ENCODE peak calls at places on chromosomes 6 and 20, in ten cellular contexts. L is heart left ventricle, J is ovary, G is tibial nerve, K is thyroid gland, R is HCT116, Z is suprapubic skin, C is uterus, X is body of pancreas, V is stomach. F is an unnamed sample.

GRCh38 chr6:11292291-11292552 is 59.8 kb upstream of the NEDD9 start:
- DNase-seq in L (no peak), J (no peak), G (no peak), K (no peak), R (no peak), Z (no peak), C (no peak), X (no peak), V (no peak), F (no peak)

GRCh38 chr20:32762754-32763201 is 593 bp downstream of the DNMT3B start:
- DNase-seq in L (peak), J (no peak), G (no peak), K (no peak), R (no peak), Z (no peak), C (no peak), X (no peak), V (no peak), F (no peak)

GRCh38 chr6:710601-711571 is 17.9 kb upstream of the EXOC2 start:
- DNase-seq in L (peak), J (peak), G (peak), K (peak), R (no peak), Z (no peak), C (peak), X (peak), V (peak), F (peak)

GRCh38 chr6:81769834-81770233 is 17.4 kb upstream of the TENT5A start:
- DNase-seq in L (no peak), J (no peak), G (no peak), K (no peak), R (no peak), Z (no peak), C (no peak), X (no peak), V (no peak), F (no peak)

GRCh38 chr20:49446808-49447207 is 35.7 kb downstream of the KCNB1 start:
- DNase-seq in L (peak), J (peak), G (peak), K (peak), R (no peak), Z (no peak), C (peak), X (peak), V (peak), F (no peak)

GRCh38 chr20:4227085-4227821 is 211.9 kb upstream of the RNF24 start:
- DNase-seq in L (no peak), J (no peak), G (no peak), K (no peak), R (no peak), Z (no peak), C (no peak), X (no peak), V (no peak), F (no peak)

GRCh38 chr6:147554281-147554680 is 45.8 kb downstream of the SAMD5 start:
- DNase-seq in L (no peak), J (no peak), G (no peak), K (peak), R (no peak), Z (no peak), C (no peak), X (no peak), V (no peak), F (no peak)

GRCh38 chr6:30685157-30685976 is 1.1 kb downstream of the PPP1R18 start:
- DNase-seq in L (peak), J (no peak), G (no peak), K (no peak), R (no peak), Z (no peak), C (no peak), X (no peak), V (no peak), F (no peak)

GRCh38 chr6:125191916-125192609 is 38.5 kb downstream of the TPD52L1 start:
- DNase-seq in L (no peak), J (peak), G (peak), K (peak), R (peak), Z (no peak), C (peak), X (peak), V (peak), F (no peak)

GRCh38 chr20:44433751-44434538 is 41.7 kb upstream of the TTPAL start:
- DNase-seq in L (no peak), J (no peak), G (no peak), K (no peak), R (no peak), Z (no peak), C (no peak), X (peak), V (no peak), F (peak)

GRCh38 chr20:49398401-49399144 is 83.9 kb downstream of the KCNB1 start:
- DNase-seq in L (no peak), J (no peak), G (no peak), K (no peak), R (no peak), Z (no peak), C (no peak), X (no peak), V (no peak), F (no peak)

GRCh38 chr6:10315034-10315433 is 99.8 kb downstream of the TFAP2A start:
- DNase-seq in L (no peak), J (no peak), G (no peak), K (no peak), R (no peak), Z (no peak), C (no peak), X (no peak), V (no peak), F (no peak)

GRCh38 chr6:90458353-90459224 is 128.3 kb downstream of the MAP3K7 start:
- DNase-seq in L (no peak), J (no peak), G (no peak), K (peak), R (no peak), Z (no peak), C (no peak), X (no peak), V (no peak), F (no peak)

GRCh38 chr6:53524455-53524815 is 20.5 kb downstream of the GCLC start:
- DNase-seq in L (no peak), J (no peak), G (no peak), K (no peak), R (no peak), Z (no peak), C (no peak), X (no peak), V (no peak), F (no peak)

GRCh38 chr6:167244991-167245390 is 46.1 kb upstream of the UNC93A start:
- DNase-seq in L (no peak), J (no peak), G (no peak), K (no peak), R (no peak), Z (no peak), C (no peak), X (no peak), V (no peak), F (no peak)

GRCh38 chr6:125549202-125549884 is 200.1 kb upstream of the HEY2 start:
- DNase-seq in L (no peak), J (no peak), G (no peak), K (no peak), R (no peak), Z (no peak), C (no peak), X (no peak), V (no peak), F (no peak)

GRCh38 chr20:63968928-63969760 is 586 bp downstream of the ZNF512B start:
- DNase-seq in L (peak), J (peak), G (no peak), K (peak), R (no peak), Z (no peak), C (peak), X (peak), V (peak), F (peak)

GRCh38 chr6:12271594-12271993 is 18.6 kb upstream of the EDN1 start:
- DNase-seq in L (no peak), J (no peak), G (no peak), K (no peak), R (no peak), Z (no peak), C (no peak), X (no peak), V (no peak), F (no peak)

GRCh38 chr20:24785141-24785924 is 163.7 kb upstream of the CST7 start:
- DNase-seq in L (no peak), J (no peak), G (no peak), K (no peak), R (no peak), Z (no peak), C (no peak), X (no peak), V (no peak), F (no peak)

GRCh38 chr20:1320902-1321653 is 7.9 kb downstream of the SDCBP2 start:
- DNase-seq in L (no peak), J (no peak), G (no peak), K (peak), R (no peak), Z (no peak), C (no peak), X (no peak), V (no peak), F (no peak)

GRCh38 chr6:3742076-3742425 is 9.5 kb downstream of the PXDC1 start:
- DNase-seq in L (no peak), J (no peak), G (no peak), K (no peak), R (no peak), Z (no peak), C (no peak), X (no peak), V (no peak), F (no peak)

GRCh38 chr6:129733290-129733689 is 23.3 kb upstream of the ARHGAP18 start:
- DNase-seq in L (no peak), J (no peak), G (no peak), K (no peak), R (no peak), Z (no peak), C (no peak), X (no peak), V (no peak), F (no peak)

GRCh38 chr6:36042618-36043260 is 15.1 kb downstream of the MAPK14 start:
- DNase-seq in L (no peak), J (no peak), G (no peak), K (no peak), R (no peak), Z (no peak), C (no peak), X (no peak), V (no peak), F (no peak)

GRCh38 chr6:66930559-66931290 is 1223.7 kb upstream of the EYS start:
- DNase-seq in L (no peak), J (no peak), G (no peak), K (no peak), R (no peak), Z (no peak), C (no peak), X (no peak), V (no peak), F (no peak)

GRCh38 chr20:23937303-23938117 is 51.1 kb downstream of the GGTLC1 start:
- DNase-seq in L (no peak), J (no peak), G (peak), K (peak), R (peak), Z (no peak), C (peak), X (peak), V (peak), F (peak)

GRCh38 chr6:25088513-25088912 is 152.8 kb upstream of the RIPOR2 start:
- DNase-seq in L (no peak), J (no peak), G (no peak), K (no peak), R (no peak), Z (no peak), C (no peak), X (no peak), V (no peak), F (no peak)

GRCh38 chr6:28335564-28336283 is at the start of gene ZSCAN31:
- DNase-seq in L (peak), J (peak), G (peak), K (peak), R (peak), Z (peak), C (peak), X (peak), V (peak), F (peak)

GRCh38 chr20:41330941-41331340 is 9.7 kb upstream of the LPIN3 start:
- DNase-seq in L (no peak), J (no peak), G (no peak), K (no peak), R (no peak), Z (peak), C (no peak), X (no peak), V (no peak), F (no peak)

GRCh38 chr6:143400258-143401059 is 50.0 kb downstream of the ADAT2 start:
- DNase-seq in L (no peak), J (no peak), G (peak), K (peak), R (no peak), Z (no peak), C (no peak), X (no peak), V (peak), F (no peak)

GRCh38 chr6:36249010-36249409 is 20.9 kb upstream of the PNPLA1 start:
- DNase-seq in L (no peak), J (no peak), G (no peak), K (no peak), R (no peak), Z (no peak), C (no peak), X (no peak), V (no peak), F (no peak)

GRCh38 chr6:129748901-129749748 is 39.1 kb upstream of the ARHGAP18 start:
- DNase-seq in L (no peak), J (no peak), G (no peak), K (no peak), R (peak), Z (no peak), C (no peak), X (no peak), V (no peak), F (no peak)

GRCh38 chr20:57648878-57649616 is 28.8 kb upstream of the ZBP1 start:
- DNase-seq in L (no peak), J (no peak), G (no peak), K (no peak), R (no peak), Z (no peak), C (no peak), X (no peak), V (no peak), F (no peak)

GRCh38 chr6:144334150-144334708 is 49.1 kb downstream of the UTRN start:
- DNase-seq in L (no peak), J (no peak), G (no peak), K (no peak), R (no peak), Z (no peak), C (no peak), X (no peak), V (no peak), F (peak)

GRCh38 chr6:3414704-3415453 is 42.0 kb downstream of the SLC22A23 start:
- DNase-seq in L (no peak), J (no peak), G (no peak), K (peak), R (no peak), Z (no peak), C (no peak), X (no peak), V (no peak), F (no peak)

DNA sequence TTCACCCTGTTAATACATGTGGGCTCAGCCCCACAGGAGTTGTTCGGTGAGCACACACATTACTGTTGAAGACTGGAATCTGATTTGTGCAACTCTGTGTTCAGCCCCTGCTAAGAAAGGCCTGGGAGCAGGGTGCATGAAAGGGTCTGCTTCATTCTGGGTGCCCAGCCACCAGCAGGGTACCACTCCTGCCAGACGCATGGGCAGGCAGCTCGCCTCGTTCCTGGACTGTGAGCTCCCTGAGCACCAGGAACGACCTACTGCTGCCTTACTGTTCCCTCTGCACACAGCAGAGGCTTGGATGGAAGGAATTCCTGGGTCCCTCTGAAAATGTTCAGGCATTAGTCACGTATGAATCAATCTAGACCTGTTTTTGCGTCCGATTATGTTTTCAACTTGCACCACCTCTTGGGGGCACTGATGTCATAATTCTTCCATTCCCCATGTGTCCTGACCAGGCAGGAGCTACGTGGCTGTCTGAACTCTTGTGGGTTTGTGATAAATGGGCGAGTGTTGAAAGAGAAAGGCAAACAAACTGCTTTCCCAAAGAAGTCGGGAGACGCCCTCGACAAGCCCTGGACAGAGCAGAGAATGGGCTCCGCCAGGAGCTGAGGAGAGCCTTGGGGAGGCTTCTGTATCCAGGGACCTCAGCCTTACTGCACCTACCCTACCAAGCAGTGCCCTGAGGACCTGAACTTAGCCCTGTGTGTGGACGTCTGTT is 123.9 kb downstream of the LY86 start:
- DNase-seq in L (no peak), J (no peak), G (no peak), K (no peak), R (peak), Z (no peak), C (no peak), X (peak), V (peak), F (peak)
- TF ChIP-seq CTCF in L (no peak), J (no peak), G (no peak), K (no peak), R (peak), Z (no peak), C (no peak), X (no peak), V (peak), F (peak)

GRCh38 chr20:38883981-38884733 is 42.1 kb upstream of the FAM83D start:
- DNase-seq in L (no peak), J (no peak), G (no peak), K (no peak), R (no peak), Z (no peak), C (no peak), X (no peak), V (no peak), F (no peak)
- TF ChIP-seq POLR2A in L (no peak), J (no peak), G (no peak), K (no peak), R (no peak), Z (no peak), C (no peak), X (no peak), V (no peak), F (no peak)

GRCh38 chr6:37819802-37820712 is 530 bp downstream of the ZFAND3 start:
- DNase-seq in L (peak), J (peak), G (peak), K (peak), R (peak), Z (peak), C (peak), X (peak), V (peak), F (peak)

GRCh38 chr6:37818536-37819176 is 871 bp upstream of the ZFAND3 start:
- DNase-seq in L (peak), J (peak), G (peak), K (peak), R (peak), Z (peak), C (peak), X (peak), V (peak), F (peak)

GRCh38 chr6:37819177-37819801 is at the start of gene ZFAND3:
- DNase-seq in L (peak), J (peak), G (peak), K (peak), R (peak), Z (peak), C (peak), X (peak), V (peak), F (peak)

GRCh38 chr6:37821449-37821848 is 1.9 kb downstream of the ZFAND3 start:
- DNase-seq in L (no peak), J (no peak), G (no peak), K (no peak), R (no peak), Z (no peak), C (no peak), X (no peak), V (no peak), F (no peak)

GRCh38 chr6:37820713-37821069 is 1.2 kb downstream of the ZFAND3 start:
- DNase-seq in L (no peak), J (no peak), G (no peak), K (no peak), R (no peak), Z (no peak), C (no peak), X (no peak), V (no peak), F (no peak)
- TF ChIP-seq CTCF in L (no peak), J (no peak), G (no peak), K (no peak), R (no peak), Z (no peak), C (no peak), X (no peak), V (no peak), F (no peak)

GRCh38 chr6:26296857-26297648 is 67.9 kb upstream of the BTN3A2 start:
- DNase-seq in L (no peak), J (no peak), G (no peak), K (no peak), R (no peak), Z (no peak), C (no peak), X (no peak), V (no peak), F (no peak)
- TF ChIP-seq POLR2A in L (no peak), J (no peak), G (no peak), K (no peak), R (no peak), Z (no peak), C (no peak), X (no peak), V (no peak), F (no peak)

GRCh38 chr6:120378582-120379220 is 955.6 kb downstream of the TBC1D32 start:
- DNase-seq in L (no peak), J (no peak), G (no peak), K (peak), R (peak), Z (no peak), C (no peak), X (peak), V (no peak), F (no peak)
- TF ChIP-seq CTCF in L (peak), J (no peak), G (no peak), K (peak), R (peak), Z (no peak), C (no peak), X (peak), V (peak), F (peak)

GRCh38 chr6:137222376-137222775 is 3.2 kb upstream of the IFNGR1 start:
- DNase-seq in L (no peak), J (no peak), G (no peak), K (no peak), R (no peak), Z (no peak), C (no peak), X (no peak), V (peak), F (no peak)
- TF ChIP-seq POLR2A in L (peak), J (no peak), G (no peak), K (no peak), R (no peak), Z (no peak), C (peak), X (no peak), V (no peak), F (no peak)

GRCh38 chr6:108133594-108134179 is 32.1 kb upstream of the NR2E1 start:
- DNase-seq in L (peak), J (peak), G (no peak), K (peak), R (peak), Z (no peak), C (peak), X (peak), V (peak), F (peak)
- TF ChIP-seq CTCF in L (no peak), J (no peak), G (no peak), K (no peak), R (no peak), Z (no peak), C (no peak), X (no peak), V (peak), F (no peak)

GRCh38 chr6:7905416-7905815 is 5.2 kb downstream of the TXNDC5 start:
- DNase-seq in L (no peak), J (no peak), G (no peak), K (no peak), R (no peak), Z (no peak), C (no peak), X (no peak), V (no peak), F (no peak)

GRCh38 chr6:7906741-7907140 is 3.8 kb downstream of the TXNDC5 start:
- DNase-seq in L (no peak), J (no peak), G (no peak), K (no peak), R (no peak), Z (no peak), C (no peak), X (no peak), V (no peak), F (no peak)

GRCh38 chr6:7903673-7904072 is 6.9 kb downstream of the TXNDC5 start:
- DNase-seq in L (no peak), J (no peak), G (no peak), K (no peak), R (no peak), Z (no peak), C (no peak), X (no peak), V (no peak), F (no peak)

GRCh38 chr6:7902867-7903266 is 7.7 kb downstream of the TXNDC5 start:
- DNase-seq in L (no peak), J (no peak), G (no peak), K (no peak), R (no peak), Z (no peak), C (no peak), X (no peak), V (no peak), F (no peak)

GRCh38 chr6:7904654-7905319 is 5.8 kb downstream of the TXNDC5 start:
- DNase-seq in L (no peak), J (no peak), G (no peak), K (no peak), R (no peak), Z (no peak), C (no peak), X (peak), V (no peak), F (peak)
- TF ChIP-seq POLR2A in L (no peak), J (no peak), G (no peak), K (no peak), R (no peak), Z (no peak), C (no peak), X (no peak), V (no peak), F (no peak)

GRCh38 chr6:112269165-112269564 is 14.8 kb upstream of the LAMA4 start:
- DNase-seq in L (no peak), J (no peak), G (no peak), K (no peak), R (no peak), Z (no peak), C (peak), X (no peak), V (no peak), F (no peak)
- TF ChIP-seq CTCF in L (peak), J (peak), G (peak), K (no peak), R (peak), Z (no peak), C (peak), X (no peak), V (no peak), F (peak)

F was measured in right lobe of liver.